ENCODE peak calls at places on chromosomes 4 and X, in four cellular contexts. D is H7; Y is CD8-positive, alpha-beta memory T cell; C is colonic mucosa. U is an unnamed sample.

GRCh38 chrX:153635788-153636668 is 11.0 kb upstream of the DUSP9 start:
- DNase-seq in D (peak; percentile 87), C (no peak), Y (no peak), U (no peak)

GRCh38 chr4:137955615-137956014 is 286.5 kb downstream of the SLC7A11 start:
- DNase-seq in C (no peak), Y (no peak), D (no peak), U (no peak)

GRCh38 chrX:153750126-153750774 is 13.8 kb upstream of the PLXNB3 start:
- DNase-seq in C (no peak), Y (no peak), D (peak; percentile 20), U (no peak)

GRCh38 chr4:106569151-106570029 is 200.8 kb upstream of the GIMD1 start:
- DNase-seq in Y (no peak), D (no peak), C (no peak), U (no peak)

GRCh38 chrX:103941201-103941975 is 21.0 kb upstream of the TMSB15B start:
- DNase-seq in C (no peak), Y (peak; percentile 22), D (peak; percentile 36), U (no peak)

GRCh38 chr4:122798101-122798500 is 28.5 kb upstream of the FGF2 start:
- DNase-seq in Y (no peak), C (peak; percentile 30), D (peak; percentile 59), U (no peak)

GRCh38 chr4:119261986-119262385 is 49.5 kb downstream of the USP53 start:
- DNase-seq in Y (no peak), C (no peak), D (no peak), U (no peak)

GRCh38 chrX:112642349-112642748 is 37.4 kb downstream of the LHFPL1 start:
- DNase-seq in C (peak; percentile 24), Y (peak; percentile 16), D (peak; percentile 26), U (no peak)

GRCh38 chr4:80608285-80608980 is 272.9 kb downstream of the CFAP299 start:
- DNase-seq in D (no peak), C (no peak), Y (no peak), U (no peak)

GRCh38 chr4:153346563-153346962 is 2.1 kb downstream of the MND1 start:
- DNase-seq in D (peak; percentile 35), Y (no peak), C (no peak), U (no peak)

GRCh38 chr4:21765810-21766407 is 182.7 kb downstream of the KCNIP4 start:
- DNase-seq in C (peak; percentile 43), Y (peak; percentile 2), D (peak; percentile 22), U (no peak)

GRCh38 chr4:127997534-127998388 is 32.6 kb downstream of the ABHD18 start:
- DNase-seq in D (no peak), Y (no peak), C (no peak), U (no peak)

GRCh38 chr4:80989921-80990544 is 40.5 kb upstream of the BMP3 start:
- DNase-seq in C (peak; percentile 33), Y (peak; percentile 45), D (peak; percentile 3), U (no peak)

GRCh38 chrX:80022363-80023031 is 7.9 kb downstream of the TBX22 start:
- DNase-seq in D (peak; percentile 13), Y (no peak), C (no peak), U (no peak)

GRCh38 chr4:169283114-169283509 is 12.4 kb upstream of the SH3RF1 start:
- DNase-seq in D (no peak), Y (no peak), C (no peak), U (no peak)

GRCh38 chr4:6991771-6992557 is 51.2 kb upstream of the TADA2B start:
- DNase-seq in D (peak; percentile 29), Y (no peak), C (no peak), U (no peak)

GRCh38 chr4:105715692-105716278 is 7.2 kb downstream of the GSTCD start:
- DNase-seq in D (no peak), Y (peak; percentile 22), C (no peak), U (no peak)

GRCh38 chr4:88573995-88574394 is 18.3 kb upstream of the HERC3 start:
- DNase-seq in D (peak; percentile 44), Y (no peak), C (no peak), U (no peak)

GRCh38 chr4:112775801-112776200 is 138.9 kb downstream of the LARP7 start:
- DNase-seq in Y (no peak), C (no peak), D (peak; percentile 35), U (no peak)

GRCh38 chrX:65136424-65136823 is 160.2 kb upstream of the ZC4H2 start:
- DNase-seq in D (no peak), Y (no peak), C (no peak), U (no peak)

GRCh38 chr4:37715889-37716402 is 29.8 kb upstream of the RELL1 start:
- DNase-seq in C (peak; percentile 75), D (no peak), Y (no peak), U (no peak)

GRCh38 chrX:11465648-11466411 is 172.6 kb downstream of the AMELX start:
- DNase-seq in D (no peak), Y (no peak), C (no peak), U (no peak)

GRCh38 chrX:2549874-2550273 is 49.1 kb upstream of the DHRSX start:
- DNase-seq in Y (no peak), D (no peak), C (peak; percentile 28), U (no peak)

GRCh38 chr4:15354790-15355418 is 72.9 kb upstream of the C1QTNF7 start:
- DNase-seq in C (no peak), D (no peak), Y (no peak), U (no peak)

GRCh38 chr4:98627883-98628282 is 30.5 kb downstream of the TSPAN5 start:
- DNase-seq in Y (no peak), C (no peak), D (no peak), U (no peak)

GRCh38 chrX:112874614-112875013 is 34.0 kb upstream of the AMOT start:
- DNase-seq in D (no peak), Y (no peak), C (no peak), U (no peak)

GRCh38 chr4:169968999-169969398 is 57.2 kb downstream of the MFAP3L start:
- DNase-seq in D (no peak), C (no peak), Y (no peak), U (no peak)

GRCh38 chr4:37759833-37760232 is 66.7 kb upstream of the PGM2 start:
- DNase-seq in D (no peak), Y (no peak), C (no peak), U (no peak)

GRCh38 chr4:186485621-186486062 is 69.7 kb downstream of the MTNR1A start:
- DNase-seq in Y (no peak), C (no peak), D (peak; percentile 60), U (no peak)

GRCh38 chr4:104500452-104500851 is 5.8 kb upstream of the CXXC4 start:
- DNase-seq in D (no peak), Y (no peak), C (no peak), U (no peak)

GRCh38 chrX:23554304-23554703 is 113.0 kb upstream of the PRDX4 start:
- DNase-seq in C (no peak), Y (no peak), D (peak; percentile 30), U (no peak)

GRCh38 chrX:49172280-49172780 is 632 bp downstream of the PLP2 start:
- DNase-seq in C (peak; percentile 85), D (peak; percentile 63), Y (peak; percentile 41), U (no peak)

GRCh38 chrX:126170715-126171114 is 4.6 kb upstream of the DCAF12L2 start:
- DNase-seq in D (no peak), C (no peak), Y (no peak), U (no peak)

GRCh38 chr4:109118635-109119034 is 183.8 kb downstream of the COL25A1 start:
- DNase-seq in C (no peak), Y (no peak), D (no peak), U (no peak)

GRCh38 chr4:5905714-5906113 is 12.8 kb upstream of the CRMP1 start:
- DNase-seq in Y (no peak), C (no peak), D (peak; percentile 74), U (no peak)

GRCh38 chr4:15963001-15963451 is at the start of gene FGFBP2:
- DNase-seq in D (peak; percentile 78), C (peak; percentile 66), Y (peak; percentile 79), U (no peak)

GRCh38 chrX:131728295-131729145 is 184.6 kb downstream of the OR13H1 start:
- DNase-seq in C (peak; percentile 92), Y (peak; percentile 88), D (no peak), U (peak; percentile 11)

GRCh38 chrX:40072246-40072645 is 25.5 kb downstream of the BCOR start:
- DNase-seq in Y (no peak), C (no peak), D (no peak), U (no peak)
- H3K36me3 ChIP-seq in Y (peaks cover 30% of the 10 kb centered on the region), C (no peaks in the 10 kb centered on the region), D (peaks cover 48% of the 10 kb centered on the region), U (peaks cover 86% of the 10 kb centered on the region)

DNA sequence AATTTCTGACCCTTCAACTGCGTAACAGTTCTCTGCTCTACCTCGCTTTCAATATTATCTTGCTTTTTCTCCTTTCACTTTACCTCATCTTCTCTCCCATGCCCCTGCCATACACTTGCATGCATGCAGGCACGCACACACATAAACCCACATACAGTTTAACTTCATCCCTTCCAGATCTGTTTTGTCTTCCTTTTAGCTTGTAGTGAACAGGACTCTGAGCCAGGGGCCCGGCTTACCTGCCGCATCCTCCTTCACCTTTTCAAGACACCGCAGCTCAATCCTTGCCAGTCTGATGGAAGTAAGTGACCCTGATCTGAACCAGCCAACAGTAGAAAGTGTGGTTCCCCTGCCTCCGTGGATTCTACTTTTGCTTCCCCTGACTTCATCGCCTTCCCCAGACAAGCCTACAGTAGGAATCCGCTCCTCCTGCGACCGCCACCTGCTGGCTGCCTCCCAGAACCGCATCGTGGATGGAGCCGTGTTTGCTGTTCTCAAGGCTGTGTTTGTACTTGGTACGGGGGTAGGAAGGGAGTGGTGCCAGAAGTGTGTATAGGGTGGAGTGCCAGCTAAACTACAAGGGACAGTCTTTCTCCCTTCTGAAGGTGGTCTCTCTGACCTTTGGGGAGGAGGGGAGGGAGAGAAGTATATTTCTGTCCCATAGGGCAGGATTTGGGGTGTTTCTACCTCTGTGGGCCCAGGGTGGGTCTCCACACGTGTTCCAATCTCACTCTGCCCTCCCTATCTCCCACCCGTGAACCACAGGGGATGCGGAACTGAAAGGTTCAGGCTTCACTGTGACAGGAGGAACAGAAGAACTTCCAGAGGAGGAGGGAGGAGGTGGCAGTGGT is 10.7 kb downstream of the MED12 start:
- DNase-seq in Y (peak; percentile 71), D (peak; percentile 69), C (peak; percentile 74), U (no peak)
- H3K36me3 ChIP-seq in Y (peaks cover 35% of the 10 kb centered on the region), D (peaks cover 10% of the 10 kb centered on the region), C (no peaks in the 10 kb centered on the region), U (peaks cover 100% of the 10 kb centered on the region)

DNA sequence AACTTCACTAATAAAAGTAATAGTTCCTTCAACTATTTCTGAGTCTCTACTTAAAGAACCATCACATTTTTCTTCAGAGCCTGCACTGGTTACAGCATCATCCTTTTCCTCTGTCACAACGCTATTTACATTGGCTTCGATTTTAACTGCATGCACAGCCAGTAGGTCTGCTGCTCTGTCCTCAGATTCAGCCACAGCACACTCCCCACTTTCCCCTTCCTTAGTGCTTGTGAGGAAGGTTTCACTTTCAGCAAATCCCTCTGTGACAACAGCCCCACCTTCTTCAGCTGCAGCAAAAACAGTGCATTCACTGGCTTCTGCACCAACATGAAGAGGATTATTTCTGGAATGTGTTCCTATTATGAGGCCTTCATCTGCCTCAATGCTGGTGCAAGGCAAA is 25.7 kb downstream of the BOD1L1 start:
- DNase-seq in D (no peak), Y (no peak), C (no peak), U (no peak)
- H3K36me3 ChIP-seq in D (peaks cover 21% of the 10 kb centered on the region), Y (peaks cover 39% of the 10 kb centered on the region), C (no peaks in the 10 kb centered on the region), U (peaks cover 16% of the 10 kb centered on the region)

GRCh38 chr4:182567119-182567518 is 323.9 kb downstream of the TENM3 start:
- DNase-seq in D (no peak), Y (no peak), C (no peak), U (no peak)
- H3K36me3 ChIP-seq in D (no peaks in the 10 kb centered on the region), Y (no peaks in the 10 kb centered on the region), C (no peaks in the 10 kb centered on the region), U (no peaks in the 10 kb centered on the region)

DNA sequence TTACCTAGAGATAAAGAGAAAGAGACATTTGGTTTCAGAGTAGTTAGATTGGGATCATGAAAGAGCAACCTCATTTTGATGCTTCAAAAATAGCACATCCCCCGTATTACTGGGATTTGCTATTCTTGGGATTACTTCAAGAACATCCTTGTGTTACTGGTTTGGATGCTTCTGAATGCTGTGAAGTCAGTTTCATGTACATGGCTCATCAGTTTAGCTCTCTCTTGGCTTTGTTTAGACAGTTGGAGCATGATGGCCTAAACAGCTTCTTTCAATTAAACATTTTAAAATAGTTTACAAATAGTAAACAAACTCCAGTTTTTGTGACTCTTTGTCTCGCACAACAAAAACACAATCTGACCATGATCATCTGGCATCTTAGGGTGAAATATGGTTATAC is 23.9 kb downstream of the HTT start:
- DNase-seq in C (no peak), Y (no peak), D (no peak), U (no peak)
- H3K36me3 ChIP-seq in C (no peaks in the 10 kb centered on the region), Y (peaks cover 21% of the 10 kb centered on the region), D (peaks cover 9% of the 10 kb centered on the region), U (peaks cover 76% of the 10 kb centered on the region)

U was measured in esophagus squamous epithelium.